ENCODE peak calls at places on chromosomes 3 and 15, in ten cellular contexts. One of them, this sample, is unnamed.

GRCh38 chr3:155441026-155441425 is 147.5 kb upstream of the STRIT1 start:
- DNase-seq in natural killer cell: no peak
- DNase-seq in NCI-H1092: no peak
- DNase-seq in stimulated activated CD8-positive, alpha-beta memory T cell treated with anti-CD3 and anti-CD28 coated beads, Interleukin-4, amount 100 ng/mL, for 24 hours: no peak
- DNase-seq in germinal center: no peak
- DNase-seq in mesendoderm: no peak
- DNase-seq in A172: no peak
- DNase-seq in GM03348: no peak
- DNase-seq in A549: no peak
- DNase-seq in neural crest cell: no peak
- DNase-seq in this sample: no peak

GRCh38 chr15:39588531-39589192 is 7.8 kb downstream of the THBS1 start:
- DNase-seq in neural crest cell: no peak
- DNase-seq in natural killer cell: no peak
- DNase-seq in germinal center: no peak
- DNase-seq in A549: no peak
- DNase-seq in stimulated activated CD8-positive, alpha-beta memory T cell treated with anti-CD3 and anti-CD28 coated beads, Interleukin-4, amount 100 ng/mL, for 24 hours: no peak
- DNase-seq in mesendoderm: no peak
- DNase-seq in NCI-H1092: no peak
- DNase-seq in A172: no peak
- DNase-seq in GM03348: no peak
- DNase-seq in this sample: no peak

GRCh38 chr3:119978554-119979208 is 115.6 kb downstream of the GSK3B start:
- DNase-seq in germinal center: no peak
- DNase-seq in GM03348: no peak
- DNase-seq in A172: no peak
- DNase-seq in neural crest cell: no peak
- DNase-seq in A549: no peak
- DNase-seq in mesendoderm: no peak
- DNase-seq in natural killer cell: no peak
- DNase-seq in stimulated activated CD8-positive, alpha-beta memory T cell treated with anti-CD3 and anti-CD28 coated beads, Interleukin-4, amount 100 ng/mL, for 24 hours: no peak
- DNase-seq in NCI-H1092: no peak
- DNase-seq in this sample: no peak

GRCh38 chr3:20125912-20126311 is 60.1 kb downstream of the SGO1 start:
- DNase-seq in NCI-H1092: no peak
- DNase-seq in germinal center: peak; percentile 81
- DNase-seq in stimulated activated CD8-positive, alpha-beta memory T cell treated with anti-CD3 and anti-CD28 coated beads, Interleukin-4, amount 100 ng/mL, for 24 hours: no peak
- DNase-seq in mesendoderm: no peak
- DNase-seq in A549: no peak
- DNase-seq in neural crest cell: no peak
- DNase-seq in GM03348: peak; percentile 13
- DNase-seq in A172: no peak
- DNase-seq in natural killer cell: no peak
- DNase-seq in this sample: no peak

GRCh38 chr15:70713547-70714414 is 49.6 kb downstream of the UACA start:
- DNase-seq in A172: no peak
- DNase-seq in mesendoderm: no peak
- DNase-seq in A549: no peak
- DNase-seq in natural killer cell: no peak
- DNase-seq in GM03348: peak; percentile 60
- DNase-seq in NCI-H1092: no peak
- DNase-seq in neural crest cell: no peak
- DNase-seq in stimulated activated CD8-positive, alpha-beta memory T cell treated with anti-CD3 and anti-CD28 coated beads, Interleukin-4, amount 100 ng/mL, for 24 hours: no peak
- DNase-seq in germinal center: no peak
- DNase-seq in this sample: no peak

GRCh38 chr3:107969994-107970896 is 120.6 kb downstream of the CD47 start:
- DNase-seq in mesendoderm: no peak
- DNase-seq in natural killer cell: no peak
- DNase-seq in stimulated activated CD8-positive, alpha-beta memory T cell treated with anti-CD3 and anti-CD28 coated beads, Interleukin-4, amount 100 ng/mL, for 24 hours: no peak
- DNase-seq in germinal center: no peak
- DNase-seq in GM03348: no peak
- DNase-seq in A549: peak; percentile 12
- DNase-seq in A172: no peak
- DNase-seq in neural crest cell: no peak
- DNase-seq in NCI-H1092: no peak
- DNase-seq in this sample: no peak

GRCh38 chr3:40043444-40043755 is 234.0 kb downstream of the MYRIP start:
- DNase-seq in mesendoderm: no peak
- DNase-seq in A549: no peak
- DNase-seq in neural crest cell: no peak
- DNase-seq in GM03348: peak; percentile 33
- DNase-seq in A172: peak; percentile 5
- DNase-seq in stimulated activated CD8-positive, alpha-beta memory T cell treated with anti-CD3 and anti-CD28 coated beads, Interleukin-4, amount 100 ng/mL, for 24 hours: no peak
- DNase-seq in natural killer cell: no peak
- DNase-seq in NCI-H1092: peak; percentile 26
- DNase-seq in germinal center: no peak
- DNase-seq in this sample: peak; percentile 29

GRCh38 chr3:10192953-10193691 is 28.4 kb downstream of the IRAK2 start:
- DNase-seq in germinal center: peak; percentile 73
- DNase-seq in NCI-H1092: no peak
- DNase-seq in stimulated activated CD8-positive, alpha-beta memory T cell treated with anti-CD3 and anti-CD28 coated beads, Interleukin-4, amount 100 ng/mL, for 24 hours: no peak
- DNase-seq in A172: peak; percentile 97
- DNase-seq in A549: peak; percentile 82
- DNase-seq in GM03348: peak; percentile 84
- DNase-seq in mesendoderm: peak; percentile 68
- DNase-seq in natural killer cell: peak; percentile 36
- DNase-seq in neural crest cell: peak; percentile 10
- DNase-seq in this sample: no peak

GRCh38 chr3:71987089-71987735 is 202.3 kb upstream of the PROK2 start:
- DNase-seq in natural killer cell: no peak
- DNase-seq in stimulated activated CD8-positive, alpha-beta memory T cell treated with anti-CD3 and anti-CD28 coated beads, Interleukin-4, amount 100 ng/mL, for 24 hours: no peak
- DNase-seq in germinal center: no peak
- DNase-seq in NCI-H1092: no peak
- DNase-seq in mesendoderm: peak; percentile 68
- DNase-seq in A172: peak; percentile 27
- DNase-seq in GM03348: no peak
- DNase-seq in A549: peak; percentile 25
- DNase-seq in neural crest cell: no peak
- DNase-seq in this sample: no peak

GRCh38 chr3:15491143-15491542 is 30.4 kb downstream of the COLQ start:
- DNase-seq in neural crest cell: no peak
- DNase-seq in GM03348: no peak
- DNase-seq in mesendoderm: no peak
- DNase-seq in A172: no peak
- DNase-seq in stimulated activated CD8-positive, alpha-beta memory T cell treated with anti-CD3 and anti-CD28 coated beads, Interleukin-4, amount 100 ng/mL, for 24 hours: no peak
- DNase-seq in A549: no peak
- DNase-seq in NCI-H1092: no peak
- DNase-seq in natural killer cell: no peak
- DNase-seq in germinal center: no peak
- DNase-seq in this sample: no peak

GRCh38 chr15:88621789-88622604 is 857 bp downstream of the AEN start:
- DNase-seq in A172: peak; percentile 38
- DNase-seq in stimulated activated CD8-positive, alpha-beta memory T cell treated with anti-CD3 and anti-CD28 coated beads, Interleukin-4, amount 100 ng/mL, for 24 hours: no peak
- DNase-seq in germinal center: peak; percentile 59
- DNase-seq in GM03348: peak; percentile 60
- DNase-seq in neural crest cell: no peak
- DNase-seq in mesendoderm: no peak
- DNase-seq in A549: peak; percentile 45
- DNase-seq in natural killer cell: no peak
- DNase-seq in NCI-H1092: no peak
- DNase-seq in this sample: no peak

GRCh38 chr3:110180733-110181132 is 843.4 kb upstream of the DPPA4 start:
- DNase-seq in GM03348: peak; percentile 27
- DNase-seq in natural killer cell: no peak
- DNase-seq in stimulated activated CD8-positive, alpha-beta memory T cell treated with anti-CD3 and anti-CD28 coated beads, Interleukin-4, amount 100 ng/mL, for 24 hours: no peak
- DNase-seq in NCI-H1092: no peak
- DNase-seq in A172: no peak
- DNase-seq in mesendoderm: no peak
- DNase-seq in germinal center: no peak
- DNase-seq in A549: no peak
- DNase-seq in neural crest cell: no peak
- DNase-seq in this sample: no peak

GRCh38 chr3:33186524-33187367 is 31.9 kb downstream of the SUSD5 start:
- DNase-seq in A172: peak; percentile 81
- DNase-seq in neural crest cell: no peak
- DNase-seq in stimulated activated CD8-positive, alpha-beta memory T cell treated with anti-CD3 and anti-CD28 coated beads, Interleukin-4, amount 100 ng/mL, for 24 hours: no peak
- DNase-seq in A549: peak; percentile 42
- DNase-seq in mesendoderm: no peak
- DNase-seq in GM03348: no peak
- DNase-seq in germinal center: no peak
- DNase-seq in NCI-H1092: no peak
- DNase-seq in natural killer cell: no peak
- DNase-seq in this sample: no peak

GRCh38 chr3:19931767-19932188 is 2.2 kb downstream of the EFHB start:
- DNase-seq in germinal center: no peak
- DNase-seq in NCI-H1092: no peak
- DNase-seq in mesendoderm: no peak
- DNase-seq in GM03348: no peak
- DNase-seq in A549: peak; percentile 10
- DNase-seq in neural crest cell: no peak
- DNase-seq in natural killer cell: no peak
- DNase-seq in A172: peak; percentile 40
- DNase-seq in stimulated activated CD8-positive, alpha-beta memory T cell treated with anti-CD3 and anti-CD28 coated beads, Interleukin-4, amount 100 ng/mL, for 24 hours: no peak
- DNase-seq in this sample: no peak

GRCh38 chr15:52343831-52344230 is 48.2 kb upstream of the MYO5C start:
- DNase-seq in NCI-H1092: no peak
- DNase-seq in A549: no peak
- DNase-seq in germinal center: no peak
- DNase-seq in neural crest cell: no peak
- DNase-seq in natural killer cell: no peak
- DNase-seq in stimulated activated CD8-positive, alpha-beta memory T cell treated with anti-CD3 and anti-CD28 coated beads, Interleukin-4, amount 100 ng/mL, for 24 hours: no peak
- DNase-seq in A172: no peak
- DNase-seq in mesendoderm: no peak
- DNase-seq in GM03348: peak; percentile 20
- DNase-seq in this sample: no peak

GRCh38 chr3:105868450-105868744 is 415 bp downstream of the CBLB start:
- DNase-seq in A172: peak; percentile 48
- DNase-seq in neural crest cell: peak; percentile 40
- DNase-seq in A549: peak; percentile 37
- DNase-seq in stimulated activated CD8-positive, alpha-beta memory T cell treated with anti-CD3 and anti-CD28 coated beads, Interleukin-4, amount 100 ng/mL, for 24 hours: peak; percentile 13
- DNase-seq in mesendoderm: peak; percentile 75
- DNase-seq in germinal center: peak; percentile 38
- DNase-seq in GM03348: peak; percentile 67
- DNase-seq in NCI-H1092: no peak
- DNase-seq in natural killer cell: peak; percentile 40
- DNase-seq in this sample: no peak

GRCh38 chr3:152175576-152175883 is 93.2 kb upstream of the MBNL1 start:
- DNase-seq in NCI-H1092: no peak
- DNase-seq in natural killer cell: no peak
- DNase-seq in neural crest cell: no peak
- DNase-seq in A172: peak; percentile 50
- DNase-seq in mesendoderm: no peak
- DNase-seq in GM03348: peak; percentile 44
- DNase-seq in A549: peak; percentile 49
- DNase-seq in stimulated activated CD8-positive, alpha-beta memory T cell treated with anti-CD3 and anti-CD28 coated beads, Interleukin-4, amount 100 ng/mL, for 24 hours: no peak
- DNase-seq in germinal center: no peak
- DNase-seq in this sample: no peak

GRCh38 chr15:38691951-38692788 is 127.6 kb upstream of the RASGRP1 start:
- DNase-seq in germinal center: no peak
- DNase-seq in stimulated activated CD8-positive, alpha-beta memory T cell treated with anti-CD3 and anti-CD28 coated beads, Interleukin-4, amount 100 ng/mL, for 24 hours: no peak
- DNase-seq in mesendoderm: no peak
- DNase-seq in GM03348: no peak
- DNase-seq in A549: no peak
- DNase-seq in neural crest cell: no peak
- DNase-seq in NCI-H1092: no peak
- DNase-seq in A172: no peak
- DNase-seq in natural killer cell: no peak
- DNase-seq in this sample: no peak

GRCh38 chr3:100993309-100993708 is at the start of gene ABI3BP:
- DNase-seq in GM03348: peak; percentile 87
- DNase-seq in natural killer cell: no peak
- DNase-seq in neural crest cell: no peak
- DNase-seq in A549: peak; percentile 61
- DNase-seq in NCI-H1092: no peak
- DNase-seq in germinal center: no peak
- DNase-seq in A172: peak; percentile 73
- DNase-seq in stimulated activated CD8-positive, alpha-beta memory T cell treated with anti-CD3 and anti-CD28 coated beads, Interleukin-4, amount 100 ng/mL, for 24 hours: no peak
- DNase-seq in mesendoderm: peak; percentile 36
- DNase-seq in this sample: no peak

GRCh38 chr3:126685041-126685440 is 19.0 kb upstream of the CHCHD6 start:
- DNase-seq in natural killer cell: no peak
- DNase-seq in mesendoderm: no peak
- DNase-seq in A172: peak; percentile 18
- DNase-seq in NCI-H1092: no peak
- DNase-seq in A549: no peak
- DNase-seq in GM03348: no peak
- DNase-seq in neural crest cell: no peak
- DNase-seq in germinal center: no peak
- DNase-seq in stimulated activated CD8-positive, alpha-beta memory T cell treated with anti-CD3 and anti-CD28 coated beads, Interleukin-4, amount 100 ng/mL, for 24 hours: no peak
- DNase-seq in this sample: no peak

GRCh38 chr15:90660195-90660995 is 56.8 kb upstream of the BLM start:
- DNase-seq in stimulated activated CD8-positive, alpha-beta memory T cell treated with anti-CD3 and anti-CD28 coated beads, Interleukin-4, amount 100 ng/mL, for 24 hours: peak; percentile 66
- DNase-seq in GM03348: peak; percentile 94
- DNase-seq in germinal center: peak; percentile 45
- DNase-seq in neural crest cell: no peak
- DNase-seq in NCI-H1092: no peak
- DNase-seq in A172: peak; percentile 90
- DNase-seq in mesendoderm: peak; percentile 78
- DNase-seq in natural killer cell: peak; percentile 59
- DNase-seq in A549: peak; percentile 47
- DNase-seq in this sample: no peak

GRCh38 chr3:9213019-9213646 is 36.3 kb downstream of the SRGAP3 start:
- DNase-seq in GM03348: no peak
- DNase-seq in germinal center: no peak
- DNase-seq in A172: no peak
- DNase-seq in neural crest cell: no peak
- DNase-seq in mesendoderm: no peak
- DNase-seq in A549: no peak
- DNase-seq in natural killer cell: no peak
- DNase-seq in NCI-H1092: peak; percentile 60
- DNase-seq in stimulated activated CD8-positive, alpha-beta memory T cell treated with anti-CD3 and anti-CD28 coated beads, Interleukin-4, amount 100 ng/mL, for 24 hours: no peak
- DNase-seq in this sample: peak; percentile 83

GRCh38 chr3:49199244-49199899 is 28.0 kb downstream of the KLHDC8B start:
- DNase-seq in GM03348: peak; percentile 97
- DNase-seq in mesendoderm: no peak
- DNase-seq in neural crest cell: no peak
- DNase-seq in A549: no peak
- DNase-seq in germinal center: no peak
- DNase-seq in A172: no peak
- DNase-seq in natural killer cell: no peak
- DNase-seq in stimulated activated CD8-positive, alpha-beta memory T cell treated with anti-CD3 and anti-CD28 coated beads, Interleukin-4, amount 100 ng/mL, for 24 hours: peak; percentile 1
- DNase-seq in NCI-H1092: no peak
- DNase-seq in this sample: no peak